ENCODE peak calls at places on chromosomes 6 and 20, in six cellular contexts. L is thoracic aorta; I is pancreas; A is CD4-positive, alpha-beta T cell; S is HCT116; Q is adrenal gland. E is an unnamed sample. For H3K27me3, the result is how much of the 10 kb centered on the place peaks cover.

GRCh38 chr6:31575335-31575901 is at the start of gene TNF:
- DNase-seq in Q (peak), S (no peak), L (no peak), I (peak), A (peak), E (no peak)

GRCh38 chr6:137112067-137112355 is 61.4 kb downstream of the IL22RA2 start:
- DNase-seq in Q (no peak), A (no peak), I (no peak), S (no peak), L (no peak), E (no peak)

GRCh38 chr20:46135856-46136633 is 17.9 kb downstream of the CD40 start:
- DNase-seq in I (no peak), A (no peak), S (no peak), L (no peak), Q (no peak), E (no peak)

GRCh38 chr20:11716239-11716944 is 201.3 kb upstream of the BTBD3 start:
- DNase-seq in S (peak), I (no peak), L (no peak), A (no peak), Q (no peak), E (peak)

GRCh38 chr6:25007269-25007699 is 71.5 kb upstream of the RIPOR2 start:
- DNase-seq in Q (no peak), I (no peak), A (no peak), L (no peak), S (no peak), E (no peak)

GRCh38 chr6:149235130-149235561 is 82.4 kb upstream of the TAB2 start:
- DNase-seq in I (peak), S (peak), A (no peak), Q (peak), L (no peak), E (peak)

GRCh38 chr20:47117789-47118188 is 223.1 kb downstream of the EYA2 start:
- DNase-seq in I (no peak), Q (no peak), A (no peak), L (no peak), S (no peak), E (no peak)

GRCh38 chr6:122495612-122496011 is 24.0 kb upstream of the SERINC1 start:
- DNase-seq in Q (no peak), S (no peak), L (no peak), I (no peak), A (no peak), E (no peak)

GRCh38 chr20:37932074-37932473 is 29.1 kb downstream of the VSTM2L start:
- DNase-seq in L (no peak), I (no peak), Q (no peak), S (no peak), A (no peak), E (no peak)

GRCh38 chr20:52410746-52411317 is 219.3 kb upstream of the ZFP64 start:
- DNase-seq in S (no peak), I (no peak), L (no peak), A (no peak), Q (no peak), E (no peak)

GRCh38 chr6:43926644-43927524 is 156.9 kb downstream of the VEGFA start:
- DNase-seq in L (no peak), S (peak), I (peak), A (no peak), Q (peak), E (peak)

GRCh38 chr6:36387440-36388303 is at the start of gene ETV7:
- DNase-seq in I (peak), L (no peak), A (peak), S (no peak), Q (peak), E (no peak)

GRCh38 chr6:85865665-85866372 is 223.1 kb upstream of the SYNCRIP start:
- DNase-seq in Q (no peak), S (peak), A (no peak), I (peak), L (no peak), E (no peak)

GRCh38 chr20:37007898-37008649 is 56.6 kb upstream of the SAMHD1 start:
- DNase-seq in L (no peak), S (no peak), Q (no peak), A (no peak), I (no peak), E (no peak)

GRCh38 chr6:139977887-139978332 is 603.5 kb upstream of the CITED2 start:
- DNase-seq in L (no peak), S (no peak), I (peak), Q (no peak), A (no peak), E (no peak)

GRCh38 chr6:14682821-14683220 is 563.0 kb upstream of the JARID2 start:
- DNase-seq in L (no peak), A (no peak), S (no peak), Q (no peak), I (no peak), E (no peak)

GRCh38 chr6:145929037-145929633 is 35.0 kb downstream of the SHPRH start:
- DNase-seq in I (no peak), A (no peak), S (peak), Q (no peak), L (no peak), E (peak)

GRCh38 chr6:168081858-168082546 is 3.0 kb upstream of the FRMD1 start:
- DNase-seq in L (no peak), Q (no peak), A (no peak), I (no peak), S (no peak), E (no peak)

GRCh38 chr6:46172176-46172575 is 1.4 kb upstream of the ENPP5 start:
- DNase-seq in S (no peak), L (no peak), A (no peak), Q (no peak), I (no peak), E (no peak)

GRCh38 chr6:157946865-157947532 is 34.7 kb upstream of the SYNJ2 start:
- DNase-seq in A (no peak), Q (no peak), S (no peak), I (no peak), L (no peak), E (no peak)

GRCh38 chr20:48618052-48618451 is 209.7 kb downstream of the PREX1 start:
- DNase-seq in Q (no peak), I (no peak), A (no peak), L (no peak), S (no peak), E (no peak)

GRCh38 chr6:129641344-129641743 is 68.6 kb downstream of the ARHGAP18 start:
- DNase-seq in I (no peak), S (peak), A (no peak), Q (no peak), L (no peak), E (no peak)

GRCh38 chr6:7262037-7262461 is 51.0 kb downstream of the SSR1 start:
- DNase-seq in A (no peak), I (peak), L (no peak), Q (peak), S (no peak), E (no peak)

GRCh38 chr6:90008189-90008907 is 114.1 kb downstream of the GJA10 start:
- DNase-seq in S (no peak), I (no peak), A (no peak), Q (no peak), L (no peak), E (no peak)

GRCh38 chr6:113635222-113635970 is 221.7 kb upstream of the MARCKS start:
- DNase-seq in S (no peak), Q (no peak), I (no peak), L (no peak), A (no peak), E (no peak)

GRCh38 chr20:7171911-7172310 is 404.4 kb downstream of the BMP2 start:
- DNase-seq in S (no peak), L (no peak), I (no peak), Q (no peak), A (no peak), E (no peak)

GRCh38 chr6:135875446-135875845 is 23.9 kb downstream of the PDE7B start:
- DNase-seq in S (no peak), A (no peak), L (no peak), Q (no peak), I (no peak), E (no peak)

GRCh38 chr6:6645266-6645917 is 56.9 kb downstream of the LY86 start:
- DNase-seq in L (no peak), A (no peak), S (no peak), Q (no peak), I (no peak), E (no peak)

GRCh38 chr6:114398481-114398880 is 55.7 kb upstream of the HS3ST5 start:
- DNase-seq in S (no peak), L (no peak), I (no peak), Q (no peak), A (no peak), E (no peak)

GRCh38 chr6:41374618-41375590 is 39.5 kb downstream of the NCR2 start:
- DNase-seq in L (no peak), S (no peak), I (no peak), Q (no peak), A (no peak), E (no peak)

GRCh38 chr6:121896771-121897170 is 461.3 kb downstream of the GJA1 start:
- DNase-seq in A (no peak), I (no peak), L (no peak), Q (no peak), S (no peak), E (no peak)

GRCh38 chr20:9185511-9185910 is 116.6 kb downstream of the PLCB4 start:
- DNase-seq in I (no peak), S (no peak), L (no peak), Q (no peak), A (no peak), E (no peak)

GRCh38 chr20:52847739-52848359 is 124.3 kb upstream of the TSHZ2 start:
- DNase-seq in A (no peak), S (no peak), Q (no peak), L (no peak), I (no peak), E (no peak)

GRCh38 chr6:111721677-111722219 is 116.1 kb upstream of the TRAF3IP2 start:
- DNase-seq in I (no peak), S (peak), A (no peak), L (no peak), Q (no peak), E (peak)

GRCh38 chr6:18154507-18155272 is at the start of gene TPMT:
- DNase-seq in I (peak), S (no peak), L (no peak), A (no peak), Q (peak), E (no peak)

GRCh38 chr6:43078651-43079050 is 2.5 kb downstream of the PTK7 start:
- DNase-seq in L (no peak), A (no peak), Q (no peak), I (no peak), S (no peak), E (no peak)

GRCh38 chr6:122789078-122789861 is at the start of gene SMPDL3A:
- DNase-seq in L (peak), I (peak), A (no peak), S (peak), Q (peak), E (peak)

GRCh38 chr6:56539503-56540105 is 103.1 kb downstream of the DST start:
- DNase-seq in L (no peak), I (no peak), S (no peak), A (no peak), Q (no peak), E (no peak)

GRCh38 chr6:1580109-1580508 is 29.6 kb upstream of the FOXC1 start:
- DNase-seq in I (no peak), L (no peak), Q (no peak), A (no peak), S (no peak), E (no peak)

GRCh38 chr20:59669451-59669850 is 65.1 kb downstream of the PHACTR3 start:
- DNase-seq in Q (no peak), L (no peak), S (no peak), A (no peak), I (no peak), E (no peak)
- H3K27me3 ChIP-seq in Q (under half), L (under half), S (under half), A (under half), I (under half), E (under half)

DNA sequence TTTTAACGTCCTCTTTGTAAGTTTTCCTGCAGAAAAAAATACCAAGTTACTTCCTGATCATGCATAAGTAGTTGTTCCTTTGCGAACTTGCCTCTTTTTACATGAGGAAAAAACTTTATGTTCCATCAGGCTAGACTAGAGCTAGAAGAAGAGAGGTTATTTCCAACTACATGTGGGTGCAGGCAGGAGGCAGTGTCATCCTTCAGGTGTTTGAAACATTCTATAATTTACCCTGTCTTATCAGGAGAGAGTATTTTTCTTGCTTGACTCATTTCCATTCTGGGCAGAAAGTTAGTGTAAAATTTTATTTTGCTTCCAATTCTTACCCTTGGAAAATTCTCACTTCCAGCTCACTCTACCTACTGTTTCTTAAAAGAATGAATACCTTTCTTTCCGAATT is 28.5 kb upstream of the EPHA7 start:
- DNase-seq in S (no peak), I (no peak), A (no peak), Q (no peak), L (no peak), E (no peak)
- TF ChIP-seq CTCF in S (no peak), I (no peak), A (no peak), Q (no peak), L (no peak), E (no peak)

GRCh38 chr6:33019358-33019757 is 10.0 kb upstream of the HLA-DOA start:
- DNase-seq in L (no peak), I (no peak), Q (no peak), S (no peak), A (no peak), E (no peak)

GRCh38 chr6:33018904-33019303 is 9.5 kb upstream of the HLA-DOA start:
- DNase-seq in Q (peak), I (peak), L (no peak), A (no peak), S (no peak), E (no peak)

GRCh38 chr6:33018418-33018817 is 9.0 kb upstream of the HLA-DOA start:
- DNase-seq in S (no peak), A (no peak), L (no peak), I (no peak), Q (no peak), E (no peak)

GRCh38 chr6:33017024-33017423 is 7.6 kb upstream of the HLA-DOA start:
- DNase-seq in L (no peak), S (no peak), Q (no peak), A (no peak), I (no peak), E (no peak)

GRCh38 chr6:33017694-33018353 is 8.4 kb upstream of the HLA-DOA start:
- DNase-seq in S (no peak), L (no peak), Q (no peak), I (no peak), A (no peak), E (no peak)
- H3K27me3 ChIP-seq in S (under half), L (under half), Q (under half), I (under half), A (under half), E (half or more)

GRCh38 chr6:5529733-5530132 is 268.4 kb downstream of the FARS2 start:
- DNase-seq in A (no peak), I (no peak), S (no peak), Q (no peak), L (no peak), E (peak)
- TF ChIP-seq CTCF in A (no peak), I (no peak), S (no peak), Q (no peak), L (no peak), E (no peak)

GRCh38 chr20:61354501-61354900 is 102.4 kb downstream of the CDH4 start:
- DNase-seq in Q (no peak), L (no peak), A (no peak), I (no peak), S (no peak), E (no peak)

GRCh38 chr20:61356171-61356570 is 104.1 kb downstream of the CDH4 start:
- DNase-seq in S (no peak), L (no peak), Q (no peak), A (no peak), I (no peak), E (no peak)

GRCh38 chr20:61355096-61355495 is 103.0 kb downstream of the CDH4 start:
- DNase-seq in I (no peak), A (no peak), Q (no peak), S (no peak), L (no peak), E (no peak)

GRCh38 chr20:61357119-61357518 is 105.1 kb downstream of the CDH4 start:
- DNase-seq in A (no peak), Q (no peak), I (no peak), S (no peak), L (no peak), E (no peak)

DNA sequence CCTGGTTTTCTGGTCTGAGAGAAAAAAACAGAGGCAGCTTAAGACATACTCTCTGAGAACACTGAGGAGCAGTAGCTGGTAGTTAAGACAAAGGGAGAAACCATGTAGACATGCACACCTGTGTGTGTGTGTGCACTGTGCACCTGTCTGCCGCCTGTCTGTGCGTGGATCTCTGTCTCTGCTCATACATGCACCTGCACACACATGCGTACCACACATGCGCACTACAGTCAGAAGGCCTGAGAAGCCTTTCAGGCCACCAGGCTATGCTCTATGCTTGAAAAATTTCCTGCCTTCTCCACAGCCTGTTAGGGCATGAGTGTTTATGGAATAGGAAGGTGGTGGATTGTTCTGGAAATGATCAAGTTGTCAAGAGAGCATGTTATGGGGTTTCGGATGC is 103.5 kb downstream of the CDH4 start:
- DNase-seq in A (no peak), S (no peak), I (no peak), L (no peak), Q (no peak), E (no peak)
- H3K27me3 ChIP-seq in A (under half), S (under half), I (under half), L (under half), Q (under half), E (under half)

GRCh38 chr6:110532401-110532800 is 56.0 kb upstream of the SLC22A16 start:
- DNase-seq in S (no peak), L (no peak), A (no peak), Q (no peak), I (no peak), E (no peak)

GRCh38 chr6:110530671-110531070 is 54.3 kb upstream of the SLC22A16 start:
- DNase-seq in S (no peak), I (no peak), Q (no peak), A (no peak), L (no peak), E (no peak)

GRCh38 chr6:110537208-110538123 is 61.1 kb upstream of the SLC22A16 start:
- DNase-seq in I (no peak), A (no peak), L (no peak), Q (no peak), S (peak), E (no peak)

GRCh38 chr6:110538416-110539060 is 62.1 kb upstream of the SLC22A16 start:
- DNase-seq in I (no peak), A (no peak), L (no peak), Q (no peak), S (no peak), E (no peak)

GRCh38 chr6:110534731-110535164 is 58.3 kb upstream of the SLC22A16 start:
- DNase-seq in L (no peak), Q (no peak), S (no peak), I (no peak), A (no peak), E (peak)
- TF ChIP-seq CTCF in L (no peak), Q (no peak), S (peak), I (no peak), A (no peak), E (no peak)

DNA sequence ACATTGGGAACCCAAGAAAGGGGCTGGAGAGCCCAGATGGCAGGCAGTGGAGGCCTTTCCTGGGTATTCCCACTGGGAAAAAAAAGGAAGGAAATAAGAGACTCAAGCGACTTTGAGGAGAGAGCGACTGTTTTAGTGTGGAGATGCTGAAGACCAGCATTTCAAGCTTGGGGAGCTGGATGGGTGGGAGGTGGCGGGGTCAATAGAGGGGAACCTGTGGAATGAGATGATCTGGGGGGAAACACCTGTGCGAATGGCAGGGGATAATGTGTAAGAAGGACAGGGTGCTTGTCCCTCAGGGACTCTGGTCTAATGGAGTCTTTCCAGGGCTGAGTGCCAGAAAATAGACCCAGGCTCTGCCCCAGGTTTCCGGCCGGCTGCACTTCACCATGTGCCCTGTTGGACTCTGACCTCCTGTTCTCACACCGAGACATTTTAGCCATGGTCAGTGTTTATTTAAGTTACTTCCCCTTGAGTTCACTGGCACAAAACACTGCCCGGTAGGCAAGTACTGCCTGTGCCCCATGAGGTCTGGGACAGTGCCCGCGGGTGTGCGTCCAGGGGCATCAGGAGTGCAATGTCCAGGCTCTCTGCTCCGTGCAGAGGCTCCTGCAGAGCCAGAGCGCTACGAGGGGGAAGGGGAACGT is 50.4 kb upstream of the NKX2-2 start:
- DNase-seq in A (no peak), I (peak), Q (no peak), S (no peak), L (no peak), E (no peak)
- H3K27me3 ChIP-seq in A (under half), I (under half), Q (under half), S (under half), L (under half), E (under half)

GRCh38 chr6:95133578-95133977 is 443.8 kb upstream of the MANEA start:
- DNase-seq in Q (no peak), S (peak), A (no peak), L (no peak), I (no peak), E (peak)
- TF ChIP-seq CTCF in Q (no peak), S (no peak), A (no peak), L (no peak), I (no peak), E (peak)

E was measured in BE2C.